ENCODE peak calls at places on chromosomes 6 and 20, in ten cellular contexts. Y is IMR-90; J is activated naive CD4-positive, alpha-beta T cell treated with anti-CD3 and anti-CD28 coated beads for 36 hours; V is spleen; G is progenitor cell of endocrine pancreas; D is CD8-positive, alpha-beta memory T cell; U is naive thymus-derived CD4-positive, alpha-beta T cell; W is activated T-helper 9 cell treated with anti-CD3 and anti-CD28 coated beads, Interleukin-2, amount 50 U/mL, for 16 hours; N is heart right ventricle; H is lower lobe of right lung. I is an unnamed sample.

GRCh38 chr20:62461157-62461556 is 14.6 kb downstream of the GATA5 start:
- DNase-seq in Y (no peak), J (no peak), V (no peak), G (no peak), D (no peak), U (no peak), W (no peak), N (peak; percentile 47), H (no peak), I (no peak)

GRCh38 chr6:44431118-44431725 is 43.7 kb downstream of the CDC5L start:
- DNase-seq in Y (peak; percentile 73), J (peak; percentile 68), V (no peak), G (no peak), D (no peak), U (peak; percentile 35), W (no peak), N (peak; percentile 43), H (no peak), I (no peak)

GRCh38 chr20:3686867-3687321 is 5.1 kb upstream of the ADAM33 start:
- DNase-seq in Y (peak; percentile 94), J (no peak), V (no peak), G (no peak), D (no peak), U (no peak), W (no peak), N (peak; percentile 86), H (no peak), I (no peak)

GRCh38 chr6:37516920-37517405 is 17.3 kb upstream of the CCDC167 start:
- DNase-seq in Y (no peak), J (no peak), V (peak; percentile 79), G (no peak), D (no peak), U (no peak), W (no peak), N (no peak), H (no peak), I (no peak)

GRCh38 chr6:34386316-34387137 is 5.9 kb downstream of the NUDT3 start:
- DNase-seq in Y (peak; percentile 95), J (no peak), V (no peak), G (no peak), D (no peak), U (no peak), W (no peak), N (no peak), H (no peak), I (no peak)

GRCh38 chr20:37498066-37498702 is 22.9 kb upstream of the NNAT start:
- DNase-seq in Y (peak; percentile 43), J (no peak), V (no peak), G (no peak), D (no peak), U (no peak), W (no peak), N (no peak), H (no peak), I (no peak)

GRCh38 chr6:28580484-28580883 is 54.8 kb downstream of the GPX5 start:
- DNase-seq in Y (no peak), J (no peak), V (no peak), G (no peak), D (no peak), U (no peak), W (no peak), N (no peak), H (no peak), I (no peak)

GRCh38 chr20:4052139-4052480 is 36.8 kb upstream of the RNF24 start:
- DNase-seq in Y (no peak), J (no peak), V (no peak), G (no peak), D (no peak), U (no peak), W (no peak), N (no peak), H (no peak), I (no peak)

GRCh38 chr6:3294396-3294795 is 35.6 kb downstream of the PSMG4 start:
- DNase-seq in Y (no peak), J (no peak), V (peak; percentile 31), G (no peak), D (no peak), U (no peak), W (no peak), N (no peak), H (no peak), I (no peak)

GRCh38 chr20:37744347-37744746 is 50.5 kb downstream of the CTNNBL1 start:
- DNase-seq in Y (no peak), J (no peak), V (no peak), G (no peak), D (no peak), U (no peak), W (no peak), N (no peak), H (no peak), I (no peak)

GRCh38 chr6:27669278-27669797 is 196.4 kb upstream of the ZNF184 start:
- DNase-seq in Y (no peak), J (peak; percentile 39), V (no peak), G (no peak), D (no peak), U (peak; percentile 35), W (no peak), N (no peak), H (no peak), I (no peak)

GRCh38 chr20:290081-290831 is at the start of gene C20orf96:
- DNase-seq in Y (peak; percentile 92), J (peak; percentile 92), V (peak; percentile 97), G (peak; percentile 83), D (peak; percentile 83), U (peak; percentile 80), W (peak; percentile 73), N (peak; percentile 93), H (peak; percentile 96), I (peak; percentile 92)

GRCh38 chr6:40373267-40373666 is 213.9 kb downstream of the LRFN2 start:
- DNase-seq in Y (no peak), J (no peak), V (no peak), G (no peak), D (no peak), U (no peak), W (no peak), N (no peak), H (no peak), I (no peak)

GRCh38 chr6:163667372-163668060 is 253.0 kb downstream of the QKI start:
- DNase-seq in Y (peak; percentile 15), J (peak; percentile 7), V (peak; percentile 83), G (no peak), D (no peak), U (peak; percentile 1), W (no peak), N (peak; percentile 59), H (no peak), I (no peak)

GRCh38 chr20:25699914-25700313 is 3.3 kb upstream of the ZNF337 start:
- DNase-seq in Y (no peak), J (no peak), V (no peak), G (no peak), D (no peak), U (no peak), W (no peak), N (no peak), H (no peak), I (no peak)

GRCh38 chr6:108619431-108620197 is 58.9 kb downstream of the FOXO3 start:
- DNase-seq in Y (peak; percentile 54), J (no peak), V (no peak), G (no peak), D (no peak), U (no peak), W (no peak), N (no peak), H (no peak), I (no peak)

GRCh38 chr6:142048593-142048980 is 84.1 kb upstream of the GJE1 start:
- DNase-seq in Y (no peak), J (no peak), V (no peak), G (no peak), D (no peak), U (no peak), W (no peak), N (no peak), H (no peak), I (no peak)

GRCh38 chr6:154893927-154894326 is 101.2 kb upstream of the TIAM2 start:
- DNase-seq in Y (peak; percentile 38), J (no peak), V (no peak), G (no peak), D (no peak), U (no peak), W (no peak), N (no peak), H (no peak), I (no peak)

GRCh38 chr6:146909886-146910285 is 294.3 kb upstream of the STXBP5 start:
- DNase-seq in Y (no peak), J (no peak), V (no peak), G (no peak), D (no peak), U (no peak), W (no peak), N (no peak), H (no peak), I (no peak)

GRCh38 chr6:2817778-2818443 is 23.8 kb downstream of the SERPINB1 start:
- DNase-seq in Y (peak; percentile 61), J (no peak), V (no peak), G (no peak), D (no peak), U (no peak), W (no peak), N (no peak), H (no peak), I (no peak)

GRCh38 chr20:41218466-41218865 is 81.1 kb downstream of the PLCG1 start:
- DNase-seq in Y (peak; percentile 73), J (no peak), V (no peak), G (no peak), D (no peak), U (no peak), W (no peak), N (no peak), H (no peak), I (no peak)

GRCh38 chr20:36270744-36271638 is 34.7 kb downstream of the AAR2 start:
- DNase-seq in Y (no peak), J (no peak), V (no peak), G (no peak), D (no peak), U (no peak), W (no peak), N (no peak), H (no peak), I (no peak)

GRCh38 chr6:1068905-1069304 is 243.0 kb upstream of the FOXQ1 start:
- DNase-seq in Y (no peak), J (no peak), V (no peak), G (no peak), D (no peak), U (no peak), W (no peak), N (no peak), H (no peak), I (no peak)

GRCh38 chr6:170108456-170108855 is 182.4 kb downstream of the DLL1 start:
- DNase-seq in Y (no peak), J (no peak), V (peak; percentile 61), G (no peak), D (no peak), U (no peak), W (no peak), N (peak; percentile 2), H (no peak), I (peak; percentile 20)

GRCh38 chr6:41331401-41332150 is 3.8 kb upstream of the NCR2 start:
- DNase-seq in Y (no peak), J (no peak), V (no peak), G (no peak), D (no peak), U (no peak), W (no peak), N (no peak), H (no peak), I (no peak)

GRCh38 chr6:136066005-136066404 is 184.1 kb downstream of the MTFR2 start:
- DNase-seq in Y (peak; percentile 43), J (no peak), V (no peak), G (no peak), D (no peak), U (no peak), W (no peak), N (no peak), H (no peak), I (no peak)

GRCh38 chr6:15491255-15491985 is 171.4 kb downstream of the DTNBP1 start:
- DNase-seq in Y (peak; percentile 78), J (peak; percentile 86), V (peak; percentile 88), G (peak; percentile 31), D (peak; percentile 42), U (peak; percentile 73), W (peak; percentile 47), N (peak; percentile 84), H (peak; percentile 72), I (peak; percentile 62)

GRCh38 chr6:107246972-107247615 is 131.8 kb upstream of the BEND3 start:
- DNase-seq in Y (no peak), J (no peak), V (no peak), G (no peak), D (no peak), U (no peak), W (no peak), N (no peak), H (no peak), I (no peak)

I was measured in H9.